ENCODE peak calls at places on chromosomes 5 and 9, in seven cellular contexts. Q, V, E, I, F, R and N are unnamed samples.

GRCh38 chr5:145941677-145942130 is 5.3 kb downstream of the SH3RF2 start:
- DNase-seq in Q (no peak), V (no peak), E (no peak), I (no peak), F (no peak), R (no peak), N (no peak)

GRCh38 chr9:116094846-116095245 is 58.7 kb upstream of the PAPPA start:
- DNase-seq in Q (no peak), V (no peak), E (no peak), I (no peak), F (no peak), R (no peak), N (no peak)

GRCh38 chr9:112925058-112925641 is 34.5 kb upstream of the SLC46A2 start:
- DNase-seq in Q (no peak), V (no peak), E (no peak), I (no peak), F (no peak), R (peak), N (no peak)

GRCh38 chr5:92969781-92970237 is 611.2 kb downstream of the NR2F1-AS1 start:
- DNase-seq in Q (no peak), V (no peak), E (no peak), I (no peak), F (no peak), R (no peak), N (no peak)

GRCh38 chr9:123401879-123402513 is 46.0 kb downstream of the CRB2 start:
- DNase-seq in Q (no peak), V (no peak), E (no peak), I (no peak), F (no peak), R (peak), N (peak)

GRCh38 chr5:36854402-36855140 is 22.0 kb upstream of the NIPBL start:
- DNase-seq in Q (no peak), V (no peak), E (no peak), I (no peak), F (no peak), R (no peak), N (no peak)

GRCh38 chr9:117191504-117192375 is 223.1 kb downstream of the ASTN2 start:
- DNase-seq in Q (no peak), V (no peak), E (no peak), I (no peak), F (no peak), R (no peak), N (no peak)

GRCh38 chr5:108561416-108562204 is 179.7 kb upstream of the FBXL17 start:
- DNase-seq in Q (no peak), V (no peak), E (no peak), I (no peak), F (no peak), R (no peak), N (no peak)

GRCh38 chr5:177029498-177029897 is 7.0 kb downstream of the ZNF346 start:
- DNase-seq in Q (no peak), V (no peak), E (no peak), I (no peak), F (no peak), R (no peak), N (no peak)

GRCh38 chr5:123099514-123100151 is 10.6 kb downstream of the PRDM6 start:
- DNase-seq in Q (no peak), V (no peak), E (peak), I (no peak), F (no peak), R (no peak), N (no peak)

GRCh38 chr9:16138961-16139441 is 586.2 kb downstream of the CCDC171 start:
- DNase-seq in Q (peak), V (no peak), E (peak), I (peak), F (no peak), R (peak), N (no peak)

GRCh38 chr5:10219068-10219467 is 30.6 kb downstream of the ATPSCKMT start:
- DNase-seq in Q (no peak), V (no peak), E (no peak), I (no peak), F (no peak), R (no peak), N (no peak)

GRCh38 chr9:129610473-129611301 is 10.2 kb downstream of the C9orf50 start:
- DNase-seq in Q (peak), V (no peak), E (peak), I (peak), F (peak), R (peak), N (peak)

GRCh38 chr5:2958976-2959375 is 207.5 kb upstream of the IRX2 start:
- DNase-seq in Q (no peak), V (no peak), E (no peak), I (no peak), F (no peak), R (no peak), N (no peak)

GRCh38 chr9:129497064-129497836 is 123.7 kb downstream of the C9orf50 start:
- DNase-seq in Q (peak), V (no peak), E (no peak), I (peak), F (no peak), R (no peak), N (no peak)

GRCh38 chr5:78499485-78499884 is 139.1 kb downstream of the SCAMP1 start:
- DNase-seq in Q (no peak), V (no peak), E (no peak), I (no peak), F (no peak), R (no peak), N (no peak)

GRCh38 chr5:154483654-154484392 is 5.8 kb upstream of the HAND1 start:
- DNase-seq in Q (no peak), V (no peak), E (no peak), I (no peak), F (no peak), R (no peak), N (no peak)

GRCh38 chr5:163503106-163504090 is 2.0 kb upstream of the MAT2B start:
- DNase-seq in Q (peak), V (peak), E (peak), I (peak), F (peak), R (peak), N (peak)

GRCh38 chr9:115525438-115526058 is 407.6 kb upstream of the TNC start:
- DNase-seq in Q (no peak), V (no peak), E (no peak), I (no peak), F (no peak), R (no peak), N (no peak)

GRCh38 chr5:24314106-24314505 is 330.7 kb downstream of the CDH10 start:
- DNase-seq in Q (no peak), V (no peak), E (no peak), I (no peak), F (no peak), R (no peak), N (peak)

GRCh38 chr9:127149463-127150390 is 27.3 kb upstream of the ANGPTL2 start:
- DNase-seq in Q (no peak), V (no peak), E (no peak), I (no peak), F (no peak), R (no peak), N (no peak)

GRCh38 chr5:73369283-73369682 is 79.3 kb downstream of the FOXD1 start:
- DNase-seq in Q (no peak), V (no peak), E (no peak), I (no peak), F (no peak), R (no peak), N (no peak)

GRCh38 chr5:18333841-18334240 is 699.6 kb downstream of the TAF11L14 start:
- DNase-seq in Q (no peak), V (no peak), E (no peak), I (no peak), F (no peak), R (no peak), N (no peak)

GRCh38 chr5:181217111-181217804 is 5.8 kb upstream of the TRIM41 start:
- DNase-seq in Q (peak), V (peak), E (peak), I (no peak), F (peak), R (peak), N (no peak)

GRCh38 chr5:64722588-64722987 is 32.3 kb downstream of the SHISAL2B start:
- DNase-seq in Q (no peak), V (no peak), E (no peak), I (no peak), F (no peak), R (no peak), N (no peak)

GRCh38 chr5:170006016-170006415 is 25.7 kb upstream of the INSYN2B start:
- DNase-seq in Q (no peak), V (no peak), E (no peak), I (no peak), F (no peak), R (no peak), N (no peak)

GRCh38 chr5:123875444-123876264 is 363.7 kb downstream of the CSNK1G3 start:
- DNase-seq in Q (no peak), V (no peak), E (no peak), I (peak), F (no peak), R (no peak), N (no peak)

GRCh38 chr5:6587171-6587570 is 45.7 kb downstream of the NSUN2 start:
- DNase-seq in Q (no peak), V (no peak), E (no peak), I (no peak), F (no peak), R (no peak), N (no peak)

GRCh38 chr5:153463806-153464205 is 26.7 kb upstream of the GRIA1 start:
- DNase-seq in Q (no peak), V (no peak), E (no peak), I (no peak), F (no peak), R (peak), N (no peak)

GRCh38 chr5:31701642-31702041 is 62.7 kb downstream of the PDZD2 start:
- DNase-seq in Q (no peak), V (no peak), E (no peak), I (no peak), F (no peak), R (no peak), N (no peak)

GRCh38 chr5:121949885-121950284 is 11.9 kb upstream of the SRFBP1 start:
- DNase-seq in Q (no peak), V (no peak), E (no peak), I (peak), F (no peak), R (peak), N (no peak)

GRCh38 chr5:75461679-75462078 is 49.8 kb downstream of the CERT1 start:
- DNase-seq in Q (no peak), V (no peak), E (no peak), I (no peak), F (no peak), R (no peak), N (no peak)

GRCh38 chr9:113930384-113930783 is 54.3 kb downstream of the ZNF618 start:
- DNase-seq in Q (no peak), V (no peak), E (no peak), I (no peak), F (no peak), R (no peak), N (no peak)

DNA sequence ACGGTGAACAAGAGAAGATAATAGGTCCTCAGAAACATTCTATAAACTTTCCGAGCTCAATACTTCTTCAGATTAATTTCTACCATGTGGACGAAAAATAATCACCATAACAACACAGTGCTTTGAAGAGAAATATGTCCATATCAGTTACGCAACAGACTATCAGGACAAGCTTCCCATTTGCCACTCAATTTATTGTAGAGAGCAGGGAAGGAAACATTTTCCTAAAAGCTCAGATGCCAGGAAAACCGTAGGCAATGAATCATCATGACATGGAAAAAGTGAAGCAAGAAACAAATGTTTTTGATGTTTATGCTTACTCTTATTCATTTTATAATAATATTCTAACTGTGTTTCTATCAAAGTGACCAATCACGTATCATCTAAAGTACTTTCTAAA is 87.6 kb downstream of the S1PR3 start:
- DNase-seq in Q (no peak), V (no peak), E (no peak), I (no peak), F (no peak), R (peak), N (no peak)
- TF ChIP-seq CTCF in Q (no peak), V (no peak), E (no peak), I (no peak), F (no peak), R (no peak), N (no peak)

GRCh38 chr9:137224850-137225694 is at the start of gene CYSRT1:
- DNase-seq in Q (no peak), V (no peak), E (no peak), I (no peak), F (no peak), R (no peak), N (no peak)
- H3K27ac ChIP-seq in Q (peak), V (peak), E (peak), I (peak), F (peak), R (no peak), N (peak)

GRCh38 chr5:28346696-28347095 is 1308.3 kb upstream of the CDH9 start:
- DNase-seq in Q (no peak), V (no peak), E (no peak), I (no peak), F (no peak), R (no peak), N (no peak)

DNA sequence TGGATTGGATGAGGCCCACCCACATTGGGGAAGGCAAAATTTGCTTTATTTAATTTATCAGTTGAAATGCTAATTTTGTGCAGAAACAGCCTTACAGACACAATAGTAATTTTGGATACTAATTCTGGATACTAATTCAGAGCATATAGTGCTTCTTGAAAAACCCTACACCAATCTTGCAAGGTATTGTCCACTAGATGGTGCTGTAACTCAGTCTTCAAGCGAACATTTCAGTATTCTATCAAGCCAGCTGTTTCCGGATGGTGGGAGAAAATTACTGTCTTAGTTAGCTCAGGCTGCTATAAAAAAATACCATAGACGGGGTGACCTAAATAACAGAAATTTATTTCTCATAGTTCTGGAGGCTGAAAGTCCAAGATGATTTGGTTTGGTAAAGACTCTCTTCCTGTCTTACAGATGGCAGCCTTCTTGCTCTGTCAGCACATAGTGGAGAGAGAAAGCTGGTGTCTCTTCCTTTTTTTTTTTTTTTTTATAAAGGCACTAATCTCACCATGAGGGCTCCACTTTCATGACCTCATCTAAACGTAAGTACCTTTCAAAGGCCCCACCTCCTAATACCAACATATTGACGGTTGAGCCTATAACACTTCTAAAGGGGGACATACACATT is 1306.5 kb upstream of the CDH9 start:
- DNase-seq in Q (no peak), V (peak), E (no peak), I (no peak), F (no peak), R (peak), N (no peak)
- TF ChIP-seq CTCF in Q (peak), V (peak), E (peak), I (peak), F (no peak), R (peak), N (peak)

GRCh38 chr5:113293068-113293571 is 141.7 kb downstream of the TSSK1B start:
- DNase-seq in Q (no peak), V (no peak), E (no peak), I (no peak), F (no peak), R (no peak), N (no peak)
- H3K27ac ChIP-seq in Q (peak), V (no peak), E (peak), I (peak), F (no peak), R (no peak), N (no peak)

DNA sequence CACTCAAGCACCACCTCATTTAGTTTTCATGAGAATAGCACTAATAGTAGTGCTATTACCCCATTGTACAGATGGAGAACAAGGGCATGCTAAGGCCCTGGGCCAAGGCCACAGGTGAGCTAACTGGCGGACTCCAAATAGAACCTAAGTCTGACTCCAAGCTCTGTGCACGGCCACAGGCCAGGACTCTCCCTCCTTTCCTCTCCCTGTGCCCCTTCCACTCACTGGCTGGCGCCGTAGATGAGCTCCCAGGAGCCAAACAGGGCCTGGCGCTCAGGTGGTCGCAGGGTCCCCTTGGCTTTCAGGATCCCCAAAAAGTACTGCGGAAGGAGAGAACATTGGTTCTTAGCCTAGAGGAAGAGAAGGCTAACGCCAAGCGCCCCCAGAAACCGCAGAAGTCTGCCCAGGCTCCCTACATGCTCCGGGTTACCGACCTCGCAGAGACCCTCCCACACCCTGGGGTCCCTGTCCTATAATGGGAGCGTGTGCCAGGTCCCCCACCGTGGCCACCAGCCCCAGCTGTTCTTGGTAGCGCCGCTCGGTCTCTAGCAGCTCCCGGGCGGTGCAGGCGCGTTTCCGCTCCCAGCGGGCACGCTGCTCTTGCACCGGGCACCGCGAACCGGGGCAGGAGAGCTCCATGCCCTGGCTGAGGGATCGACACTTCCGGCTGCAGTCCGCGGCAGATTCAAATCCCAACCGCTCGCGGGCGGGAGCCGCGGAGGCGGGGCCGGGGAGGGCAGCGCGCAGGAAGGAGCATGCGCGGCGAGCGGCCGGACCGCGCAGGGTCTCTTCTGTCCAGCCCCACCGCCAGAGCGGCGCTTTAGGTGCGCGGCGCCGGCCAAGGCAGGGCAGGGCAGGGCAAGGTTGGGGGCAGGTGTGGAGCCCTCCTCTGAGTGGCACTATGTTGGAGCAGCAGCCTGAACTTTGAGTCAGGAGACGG is at the start of gene ARHGEF39:
- DNase-seq in Q (peak), V (no peak), E (peak), I (peak), F (peak), R (peak), N (peak)
- TF ChIP-seq CTCF in Q (peak), V (peak), E (no peak), I (no peak), F (no peak), R (peak), N (no peak)

DNA sequence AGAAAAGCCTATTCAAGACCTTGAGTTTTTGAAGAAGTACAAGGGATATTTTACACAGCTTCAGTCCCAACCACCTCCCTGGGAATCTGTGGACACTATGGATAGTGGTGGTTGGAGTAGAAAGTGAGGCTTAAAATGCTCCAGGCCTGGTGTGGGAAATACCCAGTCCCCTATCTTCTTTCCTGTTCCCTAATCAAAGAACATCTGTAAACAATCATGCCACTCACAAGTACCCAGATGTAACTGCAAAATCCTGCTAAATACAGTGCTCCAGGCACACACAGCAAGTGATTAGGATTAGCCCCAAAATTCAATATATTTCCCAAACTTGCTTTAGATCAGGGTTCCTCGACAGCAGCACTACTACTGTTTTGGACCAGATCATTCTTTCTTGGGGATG is 46.0 kb upstream of the TMEM215 start:
- DNase-seq in Q (no peak), V (no peak), E (no peak), I (no peak), F (no peak), R (no peak), N (no peak)
- H3K27ac ChIP-seq in Q (no peak), V (no peak), E (no peak), I (no peak), F (no peak), R (no peak), N (no peak)

GRCh38 chr9:106783121-106783520 is 79.8 kb upstream of the ZNF462 start:
- DNase-seq in Q (no peak), V (no peak), E (no peak), I (no peak), F (no peak), R (no peak), N (no peak)
- TF ChIP-seq CTCF in Q (no peak), V (no peak), E (no peak), I (no peak), F (no peak), R (no peak), N (no peak)

GRCh38 chr9:38685535-38685934 is 34.4 kb downstream of the FAM240B start:
- DNase-seq in Q (no peak), V (no peak), E (no peak), I (no peak), F (no peak), R (no peak), N (no peak)
- H3K27ac ChIP-seq in Q (peak), V (no peak), E (no peak), I (no peak), F (no peak), R (no peak), N (no peak)